ENCODE peak calls at places on chromosome 2, in eight cellular contexts. G, V, K, Q, E, B, A and N are unnamed samples.

GRCh38 chr2:130798472-130799221 is 38.1 kb upstream of the ARHGEF4 start:
- DNase-seq in G (peak), V (peak), K (no peak), Q (no peak), E (no peak), B (peak), A (no peak), N (no peak)

GRCh38 chr2:60548844-60549243 is 4.6 kb downstream of the BCL11A start:
- DNase-seq in G (peak), V (no peak), K (no peak), Q (no peak), E (no peak), B (no peak), A (no peak), N (no peak)

GRCh38 chr2:210034087-210034683 is 31.7 kb downstream of the RPE start:
- DNase-seq in G (no peak), V (no peak), K (no peak), Q (no peak), E (no peak), B (no peak), A (no peak), N (no peak)

GRCh38 chr2:61114147-61114546 is 47.8 kb upstream of the C2orf74 start:
- DNase-seq in G (peak), V (no peak), K (no peak), Q (no peak), E (no peak), B (no peak), A (no peak), N (no peak)

GRCh38 chr2:11596801-11597200 is 63.0 kb downstream of the GREB1 start:
- DNase-seq in G (no peak), V (no peak), K (no peak), Q (no peak), E (no peak), B (no peak), A (no peak), N (no peak)

GRCh38 chr2:148957023-148957422 is 81.5 kb upstream of the LYPD6B start:
- DNase-seq in G (no peak), V (no peak), K (no peak), Q (no peak), E (no peak), B (no peak), A (no peak), N (no peak)

GRCh38 chr2:149040451-149040850 is 2.0 kb downstream of the LYPD6B start:
- DNase-seq in G (peak), V (no peak), K (peak), Q (peak), E (no peak), B (peak), A (peak), N (no peak)

GRCh38 chr2:95578529-95578928 is 13.3 kb upstream of the TRIM43 start:
- DNase-seq in G (no peak), V (no peak), K (no peak), Q (peak), E (no peak), B (no peak), A (no peak), N (no peak)

GRCh38 chr2:206082298-206082843 is 3.6 kb downstream of the INO80D start:
- DNase-seq in G (peak), V (no peak), K (no peak), Q (no peak), E (no peak), B (no peak), A (no peak), N (no peak)

GRCh38 chr2:118095610-118096009 is 7.3 kb downstream of the INSIG2 start:
- DNase-seq in G (no peak), V (no peak), K (no peak), Q (peak), E (no peak), B (no peak), A (no peak), N (no peak)

GRCh38 chr2:177164584-177165052 is 48.0 kb upstream of the HNRNPA3 start:
- DNase-seq in G (peak), V (peak), K (peak), Q (peak), E (peak), B (peak), A (peak), N (peak)

GRCh38 chr2:44635725-44636124 is 274.0 kb downstream of the CAMKMT start:
- DNase-seq in G (no peak), V (no peak), K (no peak), Q (no peak), E (no peak), B (no peak), A (no peak), N (no peak)

GRCh38 chr2:127637725-127638252 is 8.2 kb upstream of the GPR17 start:
- DNase-seq in G (peak), V (no peak), K (no peak), Q (peak), E (peak), B (no peak), A (no peak), N (peak)

GRCh38 chr2:235505210-235505741 is 11.4 kb downstream of the AGAP1 start:
- DNase-seq in G (peak), V (peak), K (no peak), Q (no peak), E (no peak), B (peak), A (no peak), N (no peak)

GRCh38 chr2:46025081-46025480 is 272.1 kb upstream of the EPAS1 start:
- DNase-seq in G (no peak), V (no peak), K (no peak), Q (no peak), E (no peak), B (no peak), A (no peak), N (no peak)

GRCh38 chr2:45626387-45627010 is 15.4 kb upstream of the SRBD1 start:
- DNase-seq in G (peak), V (no peak), K (no peak), Q (no peak), E (no peak), B (peak), A (no peak), N (no peak)

GRCh38 chr2:46780411-46780800 is 135.2 kb downstream of the MCFD2 start:
- DNase-seq in G (no peak), V (no peak), K (no peak), Q (no peak), E (no peak), B (no peak), A (no peak), N (no peak)

GRCh38 chr2:236107536-236107935 is 60.6 kb downstream of the GBX2 start:
- DNase-seq in G (no peak), V (no peak), K (no peak), Q (no peak), E (no peak), B (no peak), A (no peak), N (no peak)

GRCh38 chr2:149767516-149767974 is 180.0 kb upstream of the MMADHC start:
- DNase-seq in G (peak), V (no peak), K (no peak), Q (peak), E (no peak), B (no peak), A (no peak), N (peak)

GRCh38 chr2:217853961-217854360 is 148.8 kb downstream of the TNS1 start:
- DNase-seq in G (no peak), V (no peak), K (no peak), Q (no peak), E (no peak), B (no peak), A (no peak), N (no peak)

GRCh38 chr2:207624170-207625013 is 802 bp downstream of the METTL21A start:
- DNase-seq in G (peak), V (peak), K (peak), Q (peak), E (no peak), B (peak), A (peak), N (peak)

GRCh38 chr2:108965540-108966299 is 23.3 kb downstream of the EDAR start:
- DNase-seq in G (no peak), V (no peak), K (no peak), Q (no peak), E (no peak), B (no peak), A (peak), N (no peak)

GRCh38 chr2:98701230-98701629 is 29.7 kb downstream of the MGAT4A start:
- DNase-seq in G (no peak), V (no peak), K (no peak), Q (peak), E (no peak), B (no peak), A (no peak), N (no peak)

GRCh38 chr2:21330786-21331391 is 207.1 kb downstream of the TDRD15 start:
- DNase-seq in G (no peak), V (no peak), K (no peak), Q (peak), E (no peak), B (no peak), A (no peak), N (no peak)

GRCh38 chr2:178345951-178346350 is 105.0 kb downstream of the PRKRA start:
- DNase-seq in G (no peak), V (no peak), K (no peak), Q (no peak), E (no peak), B (no peak), A (no peak), N (peak)

GRCh38 chr2:215705771-215706261 is 269.9 kb upstream of the FN1 start:
- DNase-seq in G (no peak), V (no peak), K (no peak), Q (no peak), E (no peak), B (no peak), A (no peak), N (peak)

GRCh38 chr2:148071351-148071750 is 50.5 kb downstream of the MBD5 start:
- DNase-seq in G (no peak), V (no peak), K (no peak), Q (no peak), E (no peak), B (no peak), A (no peak), N (no peak)

GRCh38 chr2:72004201-72004915 is 143.3 kb downstream of the CYP26B1 start:
- DNase-seq in G (no peak), V (no peak), K (no peak), Q (no peak), E (no peak), B (no peak), A (no peak), N (no peak)

GRCh38 chr2:200703926-200704637 is 107.6 kb upstream of the BZW1 start:
- DNase-seq in G (no peak), V (no peak), K (no peak), Q (no peak), E (no peak), B (no peak), A (no peak), N (no peak)